ENCODE peak calls at places on chromosomes 3 and 15, in five cellular contexts. Q is breast epithelium, W is esophagus squamous epithelium, P is GM23248, X is lower lobe of right lung. O is an unnamed sample.

GRCh38 chr15:71691700-71692417 is 118.5 kb upstream of the NR2E3 start:
- DNase-seq in Q (no peak), W (no peak), P (peak; percentile 84), X (no peak), O (no peak)

GRCh38 chr3:36219398-36219797 is 160.9 kb upstream of the STAC start:
- DNase-seq in Q (no peak), W (no peak), P (peak; percentile 74), X (no peak), O (no peak)

GRCh38 chr3:125116311-125117069 is 60.7 kb upstream of the HEG1 start:
- DNase-seq in Q (peak; percentile 72), W (no peak), P (peak; percentile 92), X (no peak), O (no peak)

GRCh38 chr15:71538922-71539321 is 271.4 kb upstream of the NR2E3 start:
- DNase-seq in Q (no peak), W (no peak), P (no peak), X (no peak), O (no peak)

GRCh38 chr3:156840826-156841689 is 14.9 kb downstream of the LEKR1 start:
- DNase-seq in Q (no peak), W (no peak), P (no peak), X (no peak), O (no peak)

GRCh38 chr3:129656659-129657247 is 50.3 kb upstream of the PLXND1 start:
- DNase-seq in Q (no peak), W (no peak), P (no peak), X (no peak), O (no peak)

GRCh38 chr15:73330206-73331051 is 38.3 kb downstream of the HCN4 start:
- DNase-seq in Q (no peak), W (no peak), P (peak; percentile 17), X (no peak), O (no peak)

GRCh38 chr3:150180349-150180748 is 209.7 kb upstream of the PFN2 start:
- DNase-seq in Q (no peak), W (no peak), P (peak; percentile 21), X (no peak), O (no peak)

GRCh38 chr15:90419738-90420487 is 31.9 kb downstream of the IQGAP1 start:
- DNase-seq in Q (no peak), W (no peak), P (peak; percentile 90), X (no peak), O (no peak)

GRCh38 chr3:180913582-180914404 is 1.3 kb downstream of the FXR1 start:
- DNase-seq in Q (no peak), W (no peak), P (peak; percentile 41), X (no peak), O (no peak)

GRCh38 chr3:180743813-180744212 is 64.5 kb upstream of the CCDC39 start:
- DNase-seq in Q (no peak), W (no peak), P (no peak), X (no peak), O (no peak)

DNA sequence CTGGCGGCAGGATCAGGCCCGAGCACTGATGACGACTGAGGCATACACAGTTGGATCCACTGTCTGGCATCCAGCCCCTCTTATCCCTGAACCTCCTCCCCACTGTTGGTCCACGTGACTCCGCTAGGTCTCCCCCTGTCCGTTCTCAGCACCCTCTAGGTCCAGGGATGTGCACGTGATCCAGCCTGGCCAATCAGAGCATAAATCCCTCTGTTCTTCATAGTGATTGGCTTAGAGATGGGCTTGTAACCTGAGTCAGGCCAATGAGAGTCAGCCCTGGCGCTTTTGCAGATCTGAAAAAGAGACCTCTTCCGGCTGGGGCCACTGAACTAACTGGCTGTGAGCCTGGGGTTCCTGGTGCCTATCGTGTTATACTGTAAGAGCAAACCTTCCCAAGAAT is 20.5 kb upstream of the IQSEC1 start:
- DNase-seq in Q (no peak), W (no peak), P (no peak), X (no peak), O (no peak)
- H3K27ac ChIP-seq in Q (no peak overlapping the region), W (no peak overlapping the region), P (no peak overlapping the region), X (no peak overlapping the region), O (no peak overlapping the region)

DNA sequence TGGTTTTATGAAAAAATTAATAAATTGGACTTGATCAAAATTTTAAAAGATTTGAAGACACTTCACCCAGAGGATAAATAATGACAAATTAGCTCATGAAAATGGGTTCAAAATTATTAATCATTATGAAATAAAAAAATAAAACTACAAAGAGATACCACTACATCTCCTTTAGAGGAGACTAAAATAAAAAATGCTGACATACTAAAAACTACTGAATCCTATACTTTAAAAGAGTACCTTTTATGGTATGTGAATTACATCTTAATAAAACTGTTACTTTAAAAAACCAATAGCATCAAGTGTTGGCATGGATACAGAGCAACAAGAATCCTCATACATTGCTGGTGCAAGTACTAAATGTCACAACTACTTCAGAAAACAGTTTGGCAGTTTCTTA is 46.0 kb upstream of the MYRIP start:
- DNase-seq in Q (no peak), W (no peak), P (no peak), X (no peak), O (no peak)
- H3K36me3 ChIP-seq in Q (peaks cover 4% of the 10 kb centered on the region), W (no peaks in the 10 kb centered on the region), P (no peaks in the 10 kb centered on the region), X (no peaks in the 10 kb centered on the region), O (no peaks in the 10 kb centered on the region)

GRCh38 chr15:97547381-97547780 is 413.1 kb upstream of the ARRDC4 start:
- DNase-seq in Q (no peak), W (no peak), P (no peak), X (no peak), O (no peak)

DNA sequence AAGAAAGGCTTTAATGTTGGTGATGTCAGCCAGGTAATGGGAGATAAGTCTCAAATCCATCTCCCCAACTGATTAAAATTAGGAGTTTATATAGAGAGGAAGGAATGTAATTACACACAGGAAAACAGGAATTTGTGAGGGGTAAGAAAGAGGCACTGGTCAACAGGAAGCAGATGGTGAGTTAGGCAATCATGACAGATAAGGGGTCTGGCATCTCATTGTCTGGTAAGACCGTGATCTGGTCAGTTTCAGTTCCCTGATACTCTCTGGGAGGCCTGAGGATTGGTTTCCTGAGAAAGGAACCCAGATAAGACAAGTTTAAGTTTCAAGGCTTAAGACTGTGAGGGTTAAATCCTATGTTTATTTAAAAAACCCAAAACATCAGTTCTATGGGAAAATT is 414.7 kb upstream of the ARRDC4 start:
- DNase-seq in Q (no peak), W (no peak), P (no peak), X (no peak), O (no peak)
- H3K9me3 ChIP-seq in Q (peaks cover 40% of the 10 kb centered on the region), W (no peaks in the 10 kb centered on the region), P (no peaks in the 10 kb centered on the region), X (peaks cover 14% of the 10 kb centered on the region), O (peaks cover 39% of the 10 kb centered on the region)

DNA sequence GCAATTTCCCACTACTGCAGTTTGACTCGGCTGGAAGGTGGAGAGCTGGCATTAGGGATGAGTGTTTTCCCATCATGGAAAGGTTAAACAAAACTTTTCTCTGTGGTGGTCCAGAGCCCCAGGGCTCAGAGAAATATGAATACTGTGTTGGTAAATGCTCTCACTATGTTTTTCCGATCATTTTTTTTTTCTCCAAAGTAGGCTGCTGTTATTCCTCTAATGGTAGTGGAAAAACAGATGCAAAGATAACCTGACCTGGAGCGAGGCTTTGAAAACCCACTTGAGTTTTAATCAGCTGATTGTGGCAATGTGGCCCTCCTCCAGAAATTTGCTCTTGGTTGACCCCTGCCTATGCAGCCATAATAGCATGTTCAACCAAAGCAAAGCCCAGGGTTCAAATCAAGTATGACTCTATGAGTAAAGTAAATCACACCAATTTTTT is 320.8 kb upstream of the CTNNB1 start:
- DNase-seq in Q (no peak), W (no peak), P (no peak), X (no peak), O (no peak)
- H3K27ac ChIP-seq in Q (peak overlapping the region; percentile 77), W (peak overlapping the region; percentile 72), P (no peak overlapping the region), X (peak overlapping the region; percentile 81), O (peak overlapping the region; percentile 73)

GRCh38 chr15:30962659-30963058 is 28.8 kb downstream of the MTMR10 start:
- DNase-seq in Q (no peak), W (no peak), P (no peak), X (no peak), O (no peak)

GRCh38 chr15:30958219-30958618 is 33.2 kb downstream of the MTMR10 start:
- DNase-seq in Q (no peak), W (no peak), P (peak; percentile 57), X (no peak), O (no peak)

GRCh38 chr15:30956216-30956803 is 35.1 kb downstream of the MTMR10 start:
- DNase-seq in Q (no peak), W (no peak), P (no peak), X (no peak), O (no peak)

GRCh38 chr15:30963681-30964080 is 27.7 kb downstream of the MTMR10 start:
- DNase-seq in Q (no peak), W (no peak), P (no peak), X (no peak), O (no peak)

DNA sequence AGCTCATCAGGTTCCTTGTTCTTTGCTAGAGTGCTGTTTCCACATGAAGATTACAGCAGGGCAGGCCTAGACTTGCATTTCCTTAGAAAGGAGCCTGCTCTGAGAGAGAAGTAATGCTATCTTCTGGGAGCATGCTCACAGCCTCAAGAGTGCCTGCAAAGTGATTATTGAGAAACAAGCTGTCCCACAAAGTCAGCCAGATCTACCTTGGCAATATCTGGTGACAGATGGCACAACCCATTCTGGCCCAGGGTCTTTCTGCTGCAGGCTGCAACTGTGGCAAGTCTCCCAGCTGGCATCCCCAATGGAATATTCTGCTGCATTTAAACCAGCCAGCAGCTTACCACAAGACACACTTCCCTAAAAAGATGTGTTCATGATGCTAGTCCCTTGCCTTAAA is 29.3 kb downstream of the MTMR10 start:
- DNase-seq in Q (no peak), W (no peak), P (no peak), X (no peak), O (no peak)
- H3K36me3 ChIP-seq in Q (no peaks in the 10 kb centered on the region), W (peaks cover 6% of the 10 kb centered on the region), P (peaks cover 15% of the 10 kb centered on the region), X (peaks cover 94% of the 10 kb centered on the region), O (peaks cover 89% of the 10 kb centered on the region)

GRCh38 chr3:66355394-66355793 is 134.6 kb downstream of the SLC25A26 start:
- DNase-seq in Q (no peak), W (no peak), P (no peak), X (no peak), O (no peak)
- H3K9me3 ChIP-seq in Q (no peaks in the 10 kb centered on the region), W (no peaks in the 10 kb centered on the region), P (no peaks in the 10 kb centered on the region), X (no peaks in the 10 kb centered on the region), O (no peaks in the 10 kb centered on the region)

DNA sequence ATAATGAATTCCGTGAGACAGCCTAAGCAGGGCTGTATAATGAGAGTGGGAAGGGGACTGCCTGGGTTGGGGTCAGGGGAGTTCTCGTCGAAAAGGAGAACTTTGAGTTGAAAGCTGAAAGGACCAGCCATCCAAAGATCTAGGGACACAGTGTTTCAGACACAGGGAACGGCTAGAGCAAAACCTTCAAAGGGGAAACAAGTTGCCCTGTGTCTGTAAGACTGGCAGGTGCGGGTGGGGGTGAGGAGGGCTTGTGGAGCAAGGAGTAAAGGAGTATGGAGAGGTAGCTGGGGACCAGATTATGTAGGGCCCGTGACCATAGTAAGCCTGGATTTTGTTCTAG is 1.3 kb upstream of the SRP14 start:
- DNase-seq in Q (no peak), W (no peak), P (no peak), X (no peak), O (no peak)
- H3K27ac ChIP-seq in Q (no peak overlapping the region), W (no peak overlapping the region), P (no peak overlapping the region), X (peak overlapping the region; percentile 94), O (no peak overlapping the region)

O was measured in left lung.